ENCODE peak calls at places on chromosomes 2 and 18, in five cellular contexts. I is GM12878, W is H1, M is HepG2, Z is K562. O is an unnamed sample.

GRCh38 chr2:230473378-230473777 is 57.4 kb downstream of the SP100 start:
- DNase-seq in W (no peak), Z (no peak), I (no peak), M (no peak), O (no peak)

GRCh38 chr18:13254971-13255927 is 36.7 kb downstream of the LDLRAD4 start:
- DNase-seq in W (no peak), Z (no peak), M (no peak), I (no peak), O (no peak)

GRCh38 chr2:86543335-86543734 is 19.9 kb downstream of the CHMP3 start:
- DNase-seq in W (no peak), I (no peak), Z (no peak), M (no peak), O (no peak)

GRCh38 chr2:20706786-20707185 is 39.8 kb downstream of the GDF7 start:
- DNase-seq in I (no peak), W (no peak), M (no peak), Z (no peak), O (no peak)

GRCh38 chr2:192773044-192773443 is 578.3 kb upstream of the TMEFF2 start:
- DNase-seq in M (peak; percentile 77), W (no peak), I (no peak), Z (no peak), O (no peak)

GRCh38 chr2:233974530-233975071 is 57.4 kb downstream of the TRPM8 start:
- DNase-seq in M (peak; percentile 76), I (no peak), W (peak; percentile 19), Z (peak; percentile 48), O (peak; percentile 98)

GRCh38 chr2:33420726-33421125 is 55.7 kb upstream of the RASGRP3 start:
- DNase-seq in M (no peak), I (no peak), Z (no peak), W (no peak), O (no peak)

GRCh38 chr2:71882949-71883472 is 264.7 kb downstream of the CYP26B1 start:
- DNase-seq in I (no peak), Z (peak; percentile 95), W (no peak), M (peak; percentile 94), O (peak; percentile 29)

GRCh38 chr2:85134255-85135065 is 1.3 kb downstream of the TCF7L1 start:
- DNase-seq in W (no peak), I (no peak), M (no peak), Z (no peak), O (no peak)

GRCh38 chr18:63161728-63162195 is 157.8 kb downstream of the BCL2 start:
- DNase-seq in Z (peak; percentile 44), W (no peak), M (peak; percentile 2), I (peak; percentile 98), O (peak; percentile 16)

GRCh38 chr18:55110436-55110835 is 151.2 kb upstream of the CCDC68 start:
- DNase-seq in M (no peak), I (no peak), Z (no peak), W (no peak), O (no peak)

GRCh38 chr2:153622285-153622684 is 143.7 kb upstream of the RPRM start:
- DNase-seq in I (no peak), W (no peak), Z (no peak), M (peak; percentile 3), O (no peak)

GRCh38 chr2:44112096-44112495 is 56.6 kb upstream of the PPM1B start:
- DNase-seq in W (no peak), Z (no peak), M (no peak), I (no peak), O (no peak)

GRCh38 chr2:218216336-218216673 is 684 bp upstream of the ARPC2 start:
- DNase-seq in I (no peak), W (no peak), Z (no peak), M (no peak), O (no peak)

GRCh38 chr18:60804412-60804811 is 431.8 kb upstream of the MC4R start:
- DNase-seq in W (peak; percentile 59), M (no peak), I (no peak), Z (no peak), O (no peak)

GRCh38 chr2:127277028-127277427 is 16.9 kb downstream of the ERCC3 start:
- DNase-seq in Z (no peak), W (no peak), M (no peak), I (peak; percentile 39), O (no peak)

GRCh38 chr18:36993068-36993467 is 164.1 kb downstream of the KIAA1328 start:
- DNase-seq in W (no peak), M (no peak), I (no peak), Z (no peak), O (no peak)

GRCh38 chr2:140658766-140659165 is 1472.0 kb downstream of the LRP1B start:
- DNase-seq in W (no peak), M (no peak), Z (no peak), I (no peak), O (peak; percentile 3)

GRCh38 chr2:72780483-72780882 is 45.4 kb downstream of the EXOC6B start:
- DNase-seq in M (peak; percentile 23), I (no peak), W (no peak), Z (no peak), O (peak; percentile 25)

GRCh38 chr2:179340678-179341077 is 76.0 kb upstream of the SESTD1 start:
- DNase-seq in M (peak; percentile 54), Z (no peak), I (no peak), W (no peak), O (no peak)

GRCh38 chr2:216195565-216195978 is 86.4 kb downstream of the XRCC5 start:
- DNase-seq in W (no peak), Z (no peak), M (no peak), I (no peak), O (no peak)

GRCh38 chr2:203721770-203722169 is 15.3 kb downstream of the CD28 start:
- DNase-seq in Z (no peak), W (no peak), I (no peak), M (no peak), O (no peak)

GRCh38 chr2:85257359-85258193 is 70.2 kb downstream of the TGOLN2 start:
- DNase-seq in M (no peak), Z (no peak), I (no peak), W (no peak), O (no peak)

GRCh38 chr2:875687-876615 is 74.7 kb upstream of the SNTG2 start:
- DNase-seq in I (no peak), W (no peak), Z (no peak), M (no peak), O (no peak)

GRCh38 chr2:73588177-73588576 is 54.0 kb downstream of the NAT8 start:
- DNase-seq in Z (peak; percentile 3), W (no peak), M (no peak), I (no peak), O (no peak)

GRCh38 chr2:31137211-31138036 is 816 bp downstream of the GALNT14 start:
- DNase-seq in W (no peak), Z (no peak), M (no peak), I (no peak), O (peak; percentile 72)

GRCh38 chr2:108854484-108854883 is 67.9 kb downstream of the CCDC138 start:
- DNase-seq in I (no peak), Z (no peak), W (no peak), M (no peak), O (no peak)

GRCh38 chr2:24702800-24703199 is 90.4 kb downstream of the PTRHD1 start:
- DNase-seq in I (no peak), W (no peak), Z (no peak), M (no peak), O (peak; percentile 15)

GRCh38 chr18:51447351-51447896 is 249.9 kb upstream of the MEX3C start:
- DNase-seq in Z (no peak), W (no peak), M (no peak), I (no peak), O (no peak)

GRCh38 chr2:189149981-189150380 is 29.6 kb downstream of the COL5A2 start:
- DNase-seq in M (no peak), I (no peak), Z (no peak), W (no peak), O (no peak)

GRCh38 chr2:224008702-224009261 is 30.3 kb downstream of the SERPINE2 start:
- DNase-seq in M (peak; percentile 53), W (no peak), I (no peak), Z (no peak), O (no peak)

GRCh38 chr2:224029876-224030275 is 9.2 kb downstream of the SERPINE2 start:
- DNase-seq in Z (no peak), M (no peak), W (no peak), I (no peak), O (no peak)

GRCh38 chr2:28055325-28055970 is 164.9 kb downstream of the BABAM2 start:
- DNase-seq in Z (no peak), I (no peak), W (no peak), M (no peak), O (no peak)
- TF ChIP-seq USF2 in Z (no peak), I (no peak), W (no peak), M (no peak), O (no peak)

GRCh38 chr2:9288233-9288632 is 81.6 kb downstream of the ASAP2 start:
- DNase-seq in Z (no peak), W (no peak), I (no peak), M (no peak), O (peak; percentile 43)
- TF ChIP-seq HDAC2 in Z (no peak), W (no peak), I (no peak), M (no peak), O (no peak)

GRCh38 chr18:22106536-22107292 is 62.7 kb upstream of the GATA6 start:
- DNase-seq in I (no peak), W (no peak), Z (peak; percentile 46), M (peak; percentile 12), O (no peak)
- TF ChIP-seq USF2 in I (no peak), W (no peak), Z (no peak), M (no peak), O (no peak)

GRCh38 chr2:80525152-80525551 is 220.6 kb upstream of the LRRTM1 start:
- DNase-seq in M (no peak), Z (no peak), W (no peak), I (peak; percentile 83), O (no peak)
- TF ChIP-seq HDAC2 in M (no peak), Z (no peak), W (no peak), I (no peak), O (no peak)

DNA sequence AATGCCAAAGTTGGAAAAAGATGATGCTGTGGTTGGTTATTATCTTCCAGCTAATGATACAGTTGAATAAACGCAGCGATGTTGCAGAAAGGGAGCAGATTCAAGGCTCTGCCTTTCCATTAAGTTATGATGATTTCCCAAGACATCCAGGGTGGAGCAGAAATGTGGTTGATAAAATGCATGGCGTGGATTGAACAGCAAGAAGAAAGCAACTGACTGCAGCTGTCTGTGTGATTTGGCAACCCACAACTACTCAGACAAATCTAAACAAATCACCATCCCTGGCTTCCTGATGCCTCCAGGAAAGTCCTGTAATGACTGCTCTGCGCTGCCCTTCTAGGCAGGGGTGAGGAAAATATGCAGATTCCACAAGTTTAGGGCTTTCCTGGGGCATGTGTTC is 166.3 kb downstream of the NRP2 start:
- DNase-seq in Z (no peak), W (no peak), I (no peak), M (no peak), O (no peak)
- TF ChIP-seq USF2 in Z (no peak), W (no peak), I (no peak), M (no peak), O (no peak)

GRCh38 chr2:188039307-188039706 is 252.4 kb upstream of the GULP1 start:
- DNase-seq in Z (no peak), W (no peak), I (no peak), M (no peak), O (no peak)

GRCh38 chr2:188046437-188046836 is 245.2 kb upstream of the GULP1 start:
- DNase-seq in W (no peak), Z (no peak), I (no peak), M (no peak), O (no peak)

GRCh38 chr2:188047760-188048159 is 243.9 kb upstream of the GULP1 start:
- DNase-seq in W (no peak), I (no peak), M (no peak), Z (no peak), O (no peak)

GRCh38 chr2:188042412-188042811 is 249.3 kb upstream of the GULP1 start:
- DNase-seq in M (no peak), Z (no peak), I (no peak), W (no peak), O (no peak)
- TF ChIP-seq HDAC2 in M (no peak), Z (no peak), I (no peak), W (no peak), O (no peak)

O was measured in A549.